ENCODE peak calls at places on chromosomes 11 and 22, in eight cellular contexts. H is NCI-H345; O is PC-9; E is CD8-positive, alpha-beta memory T cell; Z is HFF-Myc; T is HT1080; K is HCEC 1CT; F is activated CD4-positive, alpha-beta memory T cell treated with anti-CD3 and anti-CD28 coated beads for 36 hours. V is an unnamed sample.

GRCh38 chr22:19520007-19520406 is 4.2 kb downstream of the CLDN5 start:
- DNase-seq in H (no peak), O (no peak), E (no peak), Z (no peak), T (no peak), K (no peak), F (no peak), V (no peak)

GRCh38 chr11:130668751-130669150 is 220.3 kb downstream of the ADAMTS15 start:
- DNase-seq in H (no peak), O (no peak), E (no peak), Z (no peak), T (no peak), K (no peak), F (no peak), V (no peak)

GRCh38 chr11:61851128-61851899 is 23.2 kb downstream of the FADS2 start:
- DNase-seq in H (no peak), O (no peak), E (no peak), Z (no peak), T (no peak), K (no peak), F (no peak), V (no peak)

GRCh38 chr22:31064369-31064768 is 16.7 kb upstream of the SMTN start:
- DNase-seq in H (no peak), O (no peak), E (no peak), Z (no peak), T (no peak), K (no peak), F (no peak), V (no peak)

GRCh38 chr22:39130892-39131855 is 21.3 kb downstream of the CBX7 start:
- DNase-seq in H (no peak), O (no peak), E (no peak), Z (no peak), T (no peak), K (no peak), F (no peak), V (peak; percentile 34)

GRCh38 chr11:129625930-129626329 is 189.7 kb upstream of the TMEM45B start:
- DNase-seq in H (peak; percentile 60), O (no peak), E (no peak), Z (no peak), T (no peak), K (no peak), F (no peak), V (no peak)

GRCh38 chr22:24697671-24698082 is 76.8 kb downstream of the PIWIL3 start:
- DNase-seq in H (no peak), O (no peak), E (no peak), Z (no peak), T (no peak), K (no peak), F (no peak), V (no peak)

GRCh38 chr11:41413843-41414242 is 45.6 kb downstream of the LRRC4C start:
- DNase-seq in H (no peak), O (no peak), E (no peak), Z (no peak), T (no peak), K (no peak), F (no peak), V (no peak)

GRCh38 chr22:24146791-24147353 is 34.4 kb upstream of the SUSD2 start:
- DNase-seq in H (no peak), O (no peak), E (no peak), Z (peak; percentile 63), T (peak; percentile 82), K (peak; percentile 72), F (no peak), V (peak; percentile 54)

GRCh38 chr22:36544107-36544620 is 15.2 kb upstream of the EIF3D start:
- DNase-seq in H (no peak), O (no peak), E (no peak), Z (no peak), T (peak; percentile 62), K (peak; percentile 78), F (no peak), V (no peak)

GRCh38 chr11:33912405-33913361 is 20.8 kb upstream of the LMO2 start:
- DNase-seq in H (peak; percentile 25), O (peak; percentile 83), E (no peak), Z (peak; percentile 66), T (peak; percentile 85), K (peak; percentile 81), F (no peak), V (no peak)

GRCh38 chr11:65540290-65541092 is 15.6 kb downstream of the SCYL1 start:
- DNase-seq in H (peak; percentile 75), O (peak; percentile 66), E (peak; percentile 86), Z (peak; percentile 35), T (peak; percentile 41), K (peak; percentile 88), F (peak; percentile 94), V (peak; percentile 94)

GRCh38 chr11:45771942-45772522 is 32.9 kb upstream of the SLC35C1 start:
- DNase-seq in H (peak; percentile 87), O (peak; percentile 59), E (peak; percentile 71), Z (peak; percentile 22), T (peak; percentile 68), K (peak; percentile 71), F (peak; percentile 92), V (peak; percentile 87)

GRCh38 chr11:134740590-134741342 is 328.7 kb upstream of the B3GAT1 start:
- DNase-seq in H (no peak), O (no peak), E (no peak), Z (no peak), T (no peak), K (no peak), F (no peak), V (no peak)